ENCODE peak calls at places on chromosome 21, in nine cellular contexts. T is GM23338; C is SJSA1; M is brain microvascular endothelial cell; S is naive thymus-derived CD4-positive, alpha-beta T cell; P is foreskin fibroblast; W is GM23248; D is cardiac fibroblast; B is A549. G is an unnamed sample.

GRCh38 chr21:42361286-42361685 is 5.0 kb downstream of the TFF1 start:
- DNase-seq in T (no peak), C (no peak), M (no peak), S (no peak), P (no peak), W (no peak), D (no peak), B (no peak), G (no peak)

GRCh38 chr21:43745772-43746517 is 27.0 kb downstream of the PDXK start:
- DNase-seq in T (no peak), C (no peak), M (no peak), S (no peak), P (no peak), W (no peak), D (no peak), B (no peak), G (no peak)

GRCh38 chr21:27813750-27814149 is 846.9 kb upstream of the ADAMTS5 start:
- DNase-seq in T (peak), C (no peak), M (no peak), S (no peak), P (peak), W (no peak), D (no peak), B (no peak), G (no peak)

GRCh38 chr21:38743772-38744529 is 61.8 kb upstream of the ETS2 start:
- DNase-seq in T (no peak), C (no peak), M (no peak), S (no peak), P (no peak), W (no peak), D (no peak), B (no peak), G (no peak)

GRCh38 chr21:42061866-42062542 is 9.1 kb upstream of the UMODL1 start:
- DNase-seq in T (peak), C (no peak), M (no peak), S (no peak), P (no peak), W (peak), D (no peak), B (no peak), G (no peak)

GRCh38 chr21:42763578-42764442 is 110.4 kb downstream of the PDE9A start:
- DNase-seq in T (no peak), C (peak), M (no peak), S (no peak), P (no peak), W (no peak), D (no peak), B (no peak), G (no peak)

GRCh38 chr21:41816583-41817165 is 49.8 kb upstream of the RIPK4 start:
- DNase-seq in T (peak), C (no peak), M (peak), S (peak), P (peak), W (peak), D (peak), B (peak), G (peak)

GRCh38 chr21:38646213-38646837 is 148.0 kb upstream of the ERG start:
- DNase-seq in T (no peak), C (no peak), M (peak), S (no peak), P (peak), W (peak), D (peak), B (no peak), G (peak)

GRCh38 chr21:40846566-40847411 is at the start of gene DSCAM:
- DNase-seq in T (peak), C (no peak), M (no peak), S (no peak), P (no peak), W (no peak), D (peak), B (no peak), G (no peak)

GRCh38 chr21:40425981-40426380 is 421.0 kb downstream of the DSCAM start:
- DNase-seq in T (no peak), C (no peak), M (no peak), S (no peak), P (no peak), W (no peak), D (no peak), B (no peak), G (no peak)

GRCh38 chr21:42860345-42860744 is 19.0 kb downstream of the WDR4 start:
- DNase-seq in T (no peak), C (no peak), M (no peak), S (no peak), P (no peak), W (no peak), D (no peak), B (no peak), G (no peak)

GRCh38 chr21:42460391-42461184 is 35.4 kb downstream of the RSPH1 start:
- DNase-seq in T (peak), C (peak), M (no peak), S (peak), P (no peak), W (no peak), D (no peak), B (no peak), G (no peak)

GRCh38 chr21:41593051-41593783 is 85.3 kb upstream of the TMPRSS2 start:
- DNase-seq in T (no peak), C (no peak), M (no peak), S (no peak), P (no peak), W (no peak), D (no peak), B (no peak), G (no peak)

GRCh38 chr21:23694396-23694795 is 1912.9 kb downstream of the MRPL39 start:
- DNase-seq in T (no peak), C (no peak), M (no peak), S (no peak), P (no peak), W (no peak), D (no peak), B (no peak), G (no peak)

GRCh38 chr21:24110846-24111245 is 1496.4 kb downstream of the MRPL39 start:
- DNase-seq in T (no peak), C (no peak), M (no peak), S (no peak), P (no peak), W (no peak), D (peak), B (no peak), G (peak)

GRCh38 chr21:38806942-38807284 is 1.2 kb downstream of the ETS2 start:
- DNase-seq in T (no peak), C (no peak), M (peak), S (no peak), P (peak), W (peak), D (peak), B (no peak), G (no peak)

GRCh38 chr21:38804030-38804616 is 1.6 kb upstream of the ETS2 start:
- DNase-seq in T (no peak), C (no peak), M (peak), S (no peak), P (no peak), W (no peak), D (no peak), B (no peak), G (no peak)

GRCh38 chr21:22476726-22477646 is 1478.8 kb downstream of the NCAM2 start:
- DNase-seq in T (peak), C (no peak), M (no peak), S (no peak), P (no peak), W (no peak), D (no peak), B (no peak), G (no peak)

GRCh38 chr21:25005388-25005787 is 601.9 kb downstream of the MRPL39 start:
- DNase-seq in T (no peak), C (no peak), M (no peak), S (no peak), P (peak), W (peak), D (peak), B (no peak), G (no peak)

GRCh38 chr21:35974801-35975200 is 85.5 kb downstream of the SETD4 start:
- DNase-seq in T (no peak), C (no peak), M (peak), S (no peak), P (no peak), W (no peak), D (peak), B (no peak), G (no peak)

GRCh38 chr21:42666023-42666747 is 12.8 kb downstream of the PDE9A start:
- DNase-seq in T (peak), C (no peak), M (no peak), S (no peak), P (no peak), W (peak), D (peak), B (peak), G (no peak)

GRCh38 chr21:41769106-41769505 is 2.3 kb upstream of the RIPK4 start:
- DNase-seq in T (no peak), C (no peak), M (no peak), S (no peak), P (no peak), W (no peak), D (no peak), B (no peak), G (no peak)

GRCh38 chr21:41786521-41786987 is 19.7 kb upstream of the RIPK4 start:
- DNase-seq in T (no peak), C (peak), M (no peak), S (no peak), P (peak), W (peak), D (no peak), B (no peak), G (peak)

GRCh38 chr21:28298251-28298672 is 694.4 kb downstream of the LTN1 start:
- DNase-seq in T (no peak), C (no peak), M (no peak), S (no peak), P (peak), W (peak), D (peak), B (no peak), G (no peak)

GRCh38 chr21:26954591-26955214 is 12.2 kb downstream of the ADAMTS5 start:
- DNase-seq in T (no peak), C (no peak), M (no peak), S (no peak), P (peak), W (no peak), D (no peak), B (no peak), G (peak)

GRCh38 chr21:38490411-38491020 is 7.8 kb downstream of the ERG start:
- DNase-seq in T (no peak), C (no peak), M (no peak), S (no peak), P (no peak), W (no peak), D (no peak), B (no peak), G (no peak)

GRCh38 chr21:35529141-35529863 is 480.2 kb upstream of the RUNX1 start:
- DNase-seq in T (no peak), C (no peak), M (peak), S (no peak), P (peak), W (no peak), D (peak), B (no peak), G (no peak)

GRCh38 chr21:43726686-43727570 is 8.0 kb downstream of the PDXK start:
- DNase-seq in T (no peak), C (no peak), M (no peak), S (no peak), P (no peak), W (no peak), D (no peak), B (no peak), G (no peak)

GRCh38 chr21:31117046-31117916 is 79.0 kb upstream of the KRTAP19-8 start:
- DNase-seq in T (no peak), C (peak), M (peak), S (no peak), P (peak), W (peak), D (peak), B (peak), G (peak)

GRCh38 chr21:42031816-42032215 is 21.7 kb upstream of the ZBTB21 start:
- DNase-seq in T (no peak), C (no peak), M (no peak), S (no peak), P (no peak), W (no peak), D (no peak), B (no peak), G (no peak)

GRCh38 chr21:46350981-46351380 is 27.0 kb downstream of the PCNT start:
- DNase-seq in T (no peak), C (no peak), M (no peak), S (no peak), P (no peak), W (no peak), D (no peak), B (no peak), G (no peak)
- H3K4me3 ChIP-seq in T (no peak), C (no peak), M (no peak), S (no peak), P (no peak), W (no peak), D (no peak), B (no peak), G (no peak)

DNA sequence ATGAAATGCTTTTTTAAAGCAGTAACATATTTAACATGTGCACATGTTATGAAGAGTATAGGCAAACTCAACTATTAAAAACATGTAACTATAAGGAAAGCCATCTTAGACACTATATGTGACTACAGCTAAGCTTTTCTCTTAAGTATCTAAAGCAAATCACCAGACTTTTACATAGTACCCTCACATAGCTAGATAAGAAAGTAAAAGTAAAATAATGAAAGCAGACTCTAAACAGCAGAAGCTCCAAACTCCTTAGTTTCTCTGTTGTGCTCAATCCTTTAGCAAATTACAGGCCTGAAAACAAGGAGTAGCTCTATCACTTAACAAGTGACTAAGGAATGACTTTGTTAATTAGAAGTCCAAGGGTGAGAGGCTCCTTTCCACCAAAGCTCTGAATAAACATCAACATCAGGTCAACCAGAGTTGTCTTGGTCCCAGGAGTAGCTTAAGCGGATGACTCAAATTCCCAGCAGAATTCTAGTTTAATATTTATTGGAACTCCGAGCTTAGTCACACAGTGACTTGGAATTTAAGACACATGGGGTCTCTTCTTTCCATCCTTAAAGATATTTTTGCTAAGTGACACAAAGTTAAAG is 6.0 kb downstream of the NRIP1 start:
- DNase-seq in T (peak), C (no peak), M (peak), S (no peak), P (peak), W (peak), D (peak), B (peak), G (no peak)
- H3K4me3 ChIP-seq in T (no peak), C (peak), M (no peak), S (no peak), P (peak), W (peak), D (peak), B (peak), G (peak)

GRCh38 chr21:32155226-32155625 is 123.6 kb downstream of the MIS18A start:
- DNase-seq in T (no peak), C (no peak), M (no peak), S (no peak), P (no peak), W (no peak), D (no peak), B (no peak), G (no peak)
- H3K4me3 ChIP-seq in T (no peak), C (no peak), M (no peak), S (no peak), P (no peak), W (no peak), D (no peak), B (no peak), G (no peak)

GRCh38 chr21:37375866-37376574 is 9.4 kb downstream of the DYRK1A start:
- DNase-seq in T (no peak), C (no peak), M (no peak), S (no peak), P (no peak), W (no peak), D (no peak), B (no peak), G (no peak)
- H3K4me3 ChIP-seq in T (no peak), C (no peak), M (no peak), S (no peak), P (no peak), W (no peak), D (no peak), B (no peak), G (no peak)

DNA sequence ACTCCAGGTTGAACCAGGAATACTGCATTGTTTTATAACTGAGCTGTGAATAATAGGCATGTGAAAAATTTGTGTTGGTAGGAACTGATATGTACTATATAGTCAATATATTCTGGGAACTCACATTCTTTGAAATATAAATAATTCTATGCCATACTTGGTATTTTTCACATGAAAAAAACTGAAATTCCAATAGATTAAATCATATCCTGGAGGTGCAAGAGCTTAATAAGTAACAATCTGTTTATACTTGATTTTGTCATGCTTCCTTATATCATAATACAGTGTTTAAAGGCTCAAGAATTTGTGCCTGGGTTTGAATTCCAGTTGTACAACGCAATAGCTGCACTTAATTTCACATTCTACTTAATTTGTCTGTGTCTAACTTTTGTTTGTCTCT is 387.0 kb downstream of the USP25 start:
- DNase-seq in T (no peak), C (no peak), M (peak), S (no peak), P (peak), W (peak), D (peak), B (no peak), G (peak)
- H3K4me3 ChIP-seq in T (no peak), C (no peak), M (no peak), S (no peak), P (no peak), W (peak), D (no peak), B (no peak), G (no peak)

DNA sequence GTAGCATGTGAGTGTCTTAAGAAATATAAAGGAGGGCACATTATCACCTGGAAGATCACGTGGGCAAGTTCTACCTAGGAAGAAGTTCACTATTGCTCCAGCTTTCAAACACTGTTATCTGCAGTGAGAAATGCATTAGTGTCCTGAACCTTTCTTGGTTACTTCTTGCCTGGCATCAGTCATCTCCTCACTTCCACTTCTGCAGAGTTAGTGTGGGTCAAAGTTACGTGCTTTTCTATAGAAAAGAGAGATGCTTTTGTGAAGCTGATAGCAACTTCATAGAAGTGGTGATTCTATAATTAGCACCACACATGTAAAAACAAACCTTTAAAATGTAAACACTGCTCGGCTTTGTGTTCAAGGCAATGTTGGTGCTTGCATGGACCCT is 57.2 kb downstream of the MRPS6 start:
- DNase-seq in T (no peak), C (no peak), M (no peak), S (no peak), P (no peak), W (no peak), D (no peak), B (no peak), G (no peak)
- H3K4me3 ChIP-seq in T (peak), C (no peak), M (no peak), S (no peak), P (no peak), W (no peak), D (no peak), B (no peak), G (no peak)

GRCh38 chr21:44870748-44871495 is 2.6 kb downstream of the PTTG1IP start:
- DNase-seq in T (no peak), C (peak), M (no peak), S (no peak), P (no peak), W (no peak), D (peak), B (no peak), G (no peak)
- H3K4me3 ChIP-seq in T (peak), C (peak), M (no peak), S (peak), P (peak), W (peak), D (peak), B (peak), G (no peak)